ENCODE peak calls at places on chromosomes 2 and 18, in six cellular contexts. S is skeletal muscle cell, H is heart right ventricle, V is testis, L is AG04449, C is NT2/D1. A is an unnamed sample.

GRCh38 chr2:45505138-45505537 is 105.9 kb downstream of the SRBD1 start:
- DNase-seq in S (no peak), H (no peak), V (no peak), L (no peak), C (no peak), A (no peak)

GRCh38 chr2:24708537-24709152 is 84.5 kb downstream of the PTRHD1 start:
- DNase-seq in S (peak), H (no peak), V (no peak), L (peak), C (no peak), A (no peak)

GRCh38 chr2:29216609-29216909 is 101.3 kb downstream of the CLIP4 start:
- DNase-seq in S (no peak), H (no peak), V (no peak), L (no peak), C (no peak), A (no peak)

GRCh38 chr18:11005528-11005927 is 143.8 kb downstream of the PIEZO2 start:
- DNase-seq in S (peak), H (no peak), V (no peak), L (no peak), C (no peak), A (no peak)

GRCh38 chr2:114022360-114023085 is 132.6 kb downstream of the ACTR3 start:
- DNase-seq in S (peak), H (no peak), V (no peak), L (peak), C (no peak), A (peak)

GRCh38 chr2:73243884-73244570 is 9.9 kb downstream of the CCT7 start:
- DNase-seq in S (no peak), H (no peak), V (no peak), L (no peak), C (no peak), A (peak)

GRCh38 chr2:151575338-151575737 is 158.9 kb downstream of the NEB start:
- DNase-seq in S (peak), H (no peak), V (no peak), L (no peak), C (no peak), A (no peak)

GRCh38 chr18:76545433-76546281 is 50.6 kb upstream of the ZNF516 start:
- DNase-seq in S (no peak), H (no peak), V (no peak), L (no peak), C (no peak), A (no peak)

GRCh38 chr2:26011609-26011989 is 22.3 kb upstream of the RAB10 start:
- DNase-seq in S (no peak), H (no peak), V (no peak), L (no peak), C (no peak), A (no peak)

GRCh38 chr2:109679627-109680026 is 65.5 kb downstream of the SOWAHC start:
- DNase-seq in S (no peak), H (no peak), V (no peak), L (no peak), C (no peak), A (no peak)

GRCh38 chr2:129329574-129329973 is 649.9 kb upstream of the RAB6C start:
- DNase-seq in S (no peak), H (no peak), V (no peak), L (no peak), C (no peak), A (no peak)

GRCh38 chr2:205496777-205497176 is 185.5 kb upstream of the NRP2 start:
- DNase-seq in S (peak), H (no peak), V (no peak), L (peak), C (no peak), A (no peak)

GRCh38 chr18:21000667-21001066 is 110.9 kb downstream of the ROCK1 start:
- DNase-seq in S (no peak), H (no peak), V (no peak), L (no peak), C (no peak), A (no peak)

GRCh38 chr2:70087703-70088507 is 628 bp downstream of the PCBP1 start:
- DNase-seq in S (no peak), H (peak), V (peak), L (no peak), C (no peak), A (no peak)

GRCh38 chr2:152847067-152847466 is 128.6 kb downstream of the ARL6IP6 start:
- DNase-seq in S (peak), H (no peak), V (no peak), L (peak), C (no peak), A (no peak)

GRCh38 chr2:58376592-58376991 is 135.5 kb upstream of the FANCL start:
- DNase-seq in S (no peak), H (no peak), V (no peak), L (no peak), C (no peak), A (no peak)

GRCh38 chr18:62846334-62846733 is 131.0 kb downstream of the PHLPP1 start:
- DNase-seq in S (no peak), H (no peak), V (no peak), L (no peak), C (no peak), A (no peak)

GRCh38 chr2:122191331-122191730 is 435.9 kb downstream of the TSN start:
- DNase-seq in S (no peak), H (no peak), V (peak), L (no peak), C (peak), A (no peak)

GRCh38 chr18:3624546-3624817 is 174.5 kb downstream of the TGIF1 start:
- DNase-seq in S (no peak), H (no peak), V (no peak), L (no peak), C (no peak), A (no peak)

GRCh38 chr2:178157574-178157973 is 36.7 kb upstream of the OSBPL6 start:
- DNase-seq in S (no peak), H (no peak), V (no peak), L (no peak), C (no peak), A (peak)

GRCh38 chr2:9703085-9703641 is 72.4 kb upstream of the YWHAQ start:
- DNase-seq in S (peak), H (peak), V (no peak), L (peak), C (no peak), A (peak)

GRCh38 chr2:222305510-222306392 is 7.0 kb upstream of the PAX3 start:
- DNase-seq in S (no peak), H (no peak), V (no peak), L (no peak), C (no peak), A (no peak)

GRCh38 chr2:31401580-31401979 is 13.0 kb downstream of the XDH start:
- DNase-seq in S (peak), H (no peak), V (no peak), L (peak), C (peak), A (peak)

GRCh38 chr2:133264951-133265949 is 303.0 kb downstream of the NCKAP5 start:
- DNase-seq in S (no peak), H (peak), V (peak), L (no peak), C (no peak), A (no peak)

GRCh38 chr2:133270550-133270949 is 297.7 kb downstream of the NCKAP5 start:
- DNase-seq in S (no peak), H (no peak), V (peak), L (no peak), C (no peak), A (no peak)

GRCh38 chr2:133266075-133266925 is 302.0 kb downstream of the NCKAP5 start:
- DNase-seq in S (no peak), H (peak), V (peak), L (no peak), C (no peak), A (no peak)

GRCh38 chr2:133271105-133271504 is 297.2 kb downstream of the NCKAP5 start:
- DNase-seq in S (no peak), H (no peak), V (no peak), L (no peak), C (no peak), A (no peak)

DNA sequence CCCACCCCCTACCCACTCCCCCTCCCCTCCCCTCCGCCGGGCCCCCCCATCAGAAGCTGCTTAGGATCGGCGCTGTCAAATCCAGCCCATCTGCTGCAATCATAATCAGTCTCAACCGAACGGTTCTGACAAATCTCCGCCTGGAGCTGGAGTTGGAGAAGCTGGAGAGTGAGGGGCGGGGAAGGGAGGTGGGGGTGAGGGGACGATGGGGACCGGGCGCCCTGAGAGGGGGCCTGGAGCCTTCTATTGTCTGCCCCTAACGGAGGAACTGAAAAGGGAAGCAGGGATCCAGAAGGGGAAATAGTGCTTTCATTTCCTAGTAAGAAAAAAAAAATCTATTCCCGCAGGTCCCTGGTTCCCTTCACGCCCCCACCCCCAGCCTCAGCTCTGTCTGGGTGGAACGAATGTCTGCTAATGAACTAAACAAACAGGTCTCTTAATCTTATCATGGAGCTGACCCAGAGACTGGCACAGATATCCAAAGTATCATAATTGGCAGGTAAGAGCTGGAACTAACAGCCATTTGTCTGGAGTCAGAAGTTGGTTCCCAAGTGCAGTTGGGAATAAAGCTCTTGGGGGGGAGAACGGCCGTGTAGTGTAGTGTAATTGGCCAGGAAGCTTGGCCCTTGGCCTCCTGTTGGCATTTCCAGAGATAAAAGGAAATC is 301.2 kb downstream of the NCKAP5 start:
- DNase-seq in S (no peak), H (no peak), V (peak), L (no peak), C (no peak), A (no peak)
- H3K4me3 ChIP-seq in S (peak), H (peak), V (peak), L (peak), C (peak), A (peak)

GRCh38 chr18:48007381-48007780 is 76.9 kb upstream of the SMAD2 start:
- DNase-seq in S (no peak), H (no peak), V (no peak), L (no peak), C (no peak), A (no peak)
- H3K4me3 ChIP-seq in S (no peak), H (peak), V (no peak), L (no peak), C (peak), A (no peak)

DNA sequence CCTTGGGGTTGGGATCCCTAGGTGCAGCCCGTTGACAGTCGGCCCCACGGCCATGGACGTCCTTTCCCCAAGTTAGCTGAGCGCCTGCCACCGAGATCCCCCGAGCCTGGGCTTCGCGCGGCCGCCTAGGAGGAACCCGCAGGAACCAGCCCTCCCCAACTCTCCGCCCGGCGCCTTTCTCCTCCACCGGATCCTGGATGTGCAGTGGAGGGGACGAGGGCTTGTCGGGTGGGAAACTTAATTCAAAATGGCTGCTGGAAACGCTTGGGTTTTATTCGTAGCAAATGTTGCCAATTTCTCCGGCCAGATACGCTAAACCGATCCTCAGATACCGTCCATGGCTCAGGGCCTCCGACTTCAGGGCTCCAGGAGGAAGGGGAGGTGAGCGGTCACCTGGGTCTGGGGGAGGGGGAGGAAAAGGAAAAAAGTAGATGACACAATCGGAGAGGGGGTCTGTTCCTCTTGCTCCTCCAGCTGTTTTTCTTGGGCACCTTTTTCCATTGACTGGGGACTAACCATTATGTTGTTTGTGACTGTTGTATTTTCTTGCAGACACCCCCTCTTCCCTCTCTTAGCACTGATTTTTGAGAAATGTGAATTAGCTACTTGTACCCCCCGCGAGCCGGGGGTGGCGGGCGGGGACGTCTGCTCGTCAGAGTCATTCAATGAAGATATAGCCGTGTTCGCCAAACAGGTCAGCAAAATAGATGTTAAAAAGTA is 4.5 kb downstream of the MEIS1 start:
- DNase-seq in S (no peak), H (peak), V (no peak), L (no peak), C (no peak), A (no peak)
- H3K4me3 ChIP-seq in S (peak), H (peak), V (peak), L (peak), C (peak), A (peak)

DNA sequence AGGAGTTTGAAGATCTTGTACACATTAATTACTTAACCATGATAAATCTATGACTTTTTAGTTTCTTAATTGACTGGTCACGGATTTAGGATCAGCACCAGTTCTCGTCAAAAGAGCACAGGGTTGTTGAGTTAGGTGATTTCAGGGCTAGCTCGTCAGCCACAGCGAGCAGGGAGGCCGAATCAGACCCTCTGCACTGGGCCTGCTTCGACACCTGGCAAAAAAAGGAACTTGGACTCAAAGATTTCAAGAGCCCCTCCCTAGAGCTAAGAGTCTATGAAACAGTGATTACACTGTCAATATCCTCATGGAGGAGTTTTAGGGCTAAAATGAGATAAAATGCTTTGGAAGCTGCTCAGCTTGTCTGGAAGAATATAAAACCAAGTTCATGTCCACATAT is 4.6 kb upstream of the SERTAD2 start:
- DNase-seq in S (no peak), H (no peak), V (no peak), L (no peak), C (no peak), A (no peak)
- H3K4me3 ChIP-seq in S (no peak), H (no peak), V (no peak), L (no peak), C (no peak), A (no peak)

GRCh38 chr2:240912878-240913809 is 7.0 kb downstream of the CROCC2 start:
- DNase-seq in S (no peak), H (no peak), V (no peak), L (no peak), C (no peak), A (no peak)
- H3K4me3 ChIP-seq in S (no peak), H (no peak), V (no peak), L (no peak), C (no peak), A (no peak)

GRCh38 chr2:145777297-145777696 is 1257.4 kb upstream of the ZEB2 start:
- DNase-seq in S (peak), H (no peak), V (no peak), L (no peak), C (no peak), A (peak)

GRCh38 chr2:145775591-145775990 is 1255.7 kb upstream of the ZEB2 start:
- DNase-seq in S (no peak), H (no peak), V (no peak), L (no peak), C (no peak), A (no peak)

GRCh38 chr2:145777914-145778313 is 1258.0 kb upstream of the ZEB2 start:
- DNase-seq in S (no peak), H (no peak), V (no peak), L (no peak), C (no peak), A (no peak)
- H3K4me3 ChIP-seq in S (no peak), H (no peak), V (no peak), L (no peak), C (no peak), A (no peak)